ENCODE peak calls at places on chromosome 20, in nine cellular contexts. One of them, this sample, is unnamed.
A peak's percentile ranks its signal among the peaks of the same experiment; 100 is the strongest.

GRCh38 chr20:58713801-58714339 is 21.3 kb downstream of the NPEPL1 start:
- DNase-seq in cardiac fibroblast: no peak
- DNase-seq in right atrium auricular region: peak; percentile 42
- DNase-seq in stimulated activated CD8-positive, alpha-beta memory T cell treated with anti-CD3 and anti-CD28 coated beads, Interleukin-15, amount 100 ng/mL, for 4 hours: no peak
- DNase-seq in ascending aorta: no peak
- DNase-seq in CD4-positive, alpha-beta T cell: no peak
- DNase-seq in vagina: peak; percentile 74
- DNase-seq in adipocyte: no peak
- DNase-seq in astrocyte: no peak
- DNase-seq in this sample: no peak

GRCh38 chr20:41643504-41643938 is 25.3 kb upstream of the CHD6 start:
- DNase-seq in adipocyte: peak; percentile 63
- DNase-seq in vagina: no peak
- DNase-seq in right atrium auricular region: no peak
- DNase-seq in CD4-positive, alpha-beta T cell: no peak
- DNase-seq in ascending aorta: no peak
- DNase-seq in cardiac fibroblast: peak; percentile 73
- DNase-seq in stimulated activated CD8-positive, alpha-beta memory T cell treated with anti-CD3 and anti-CD28 coated beads, Interleukin-15, amount 100 ng/mL, for 4 hours: no peak
- DNase-seq in astrocyte: peak; percentile 84
- DNase-seq in this sample: peak; percentile 88

GRCh38 chr20:47809561-47809960 is 24.3 kb upstream of the SULF2 start:
- DNase-seq in astrocyte: peak; percentile 23
- DNase-seq in vagina: no peak
- DNase-seq in ascending aorta: no peak
- DNase-seq in cardiac fibroblast: no peak
- DNase-seq in right atrium auricular region: no peak
- DNase-seq in CD4-positive, alpha-beta T cell: no peak
- DNase-seq in adipocyte: no peak
- DNase-seq in stimulated activated CD8-positive, alpha-beta memory T cell treated with anti-CD3 and anti-CD28 coated beads, Interleukin-15, amount 100 ng/mL, for 4 hours: no peak
- DNase-seq in this sample: peak; percentile 24

GRCh38 chr20:46060301-46060881 is 29.4 kb downstream of the NCOA5 start:
- DNase-seq in CD4-positive, alpha-beta T cell: no peak
- DNase-seq in vagina: no peak
- DNase-seq in astrocyte: no peak
- DNase-seq in cardiac fibroblast: peak; percentile 16
- DNase-seq in right atrium auricular region: no peak
- DNase-seq in adipocyte: no peak
- DNase-seq in stimulated activated CD8-positive, alpha-beta memory T cell treated with anti-CD3 and anti-CD28 coated beads, Interleukin-15, amount 100 ng/mL, for 4 hours: no peak
- DNase-seq in ascending aorta: no peak
- DNase-seq in this sample: no peak

GRCh38 chr20:688809-689208 is 13.2 kb upstream of the SCRT2 start:
- DNase-seq in vagina: no peak
- DNase-seq in ascending aorta: no peak
- DNase-seq in right atrium auricular region: no peak
- DNase-seq in adipocyte: no peak
- DNase-seq in stimulated activated CD8-positive, alpha-beta memory T cell treated with anti-CD3 and anti-CD28 coated beads, Interleukin-15, amount 100 ng/mL, for 4 hours: no peak
- DNase-seq in astrocyte: no peak
- DNase-seq in cardiac fibroblast: no peak
- DNase-seq in CD4-positive, alpha-beta T cell: no peak
- DNase-seq in this sample: no peak

GRCh38 chr20:50226093-50226974 is 35.7 kb downstream of the CEBPB start:
- DNase-seq in CD4-positive, alpha-beta T cell: no peak
- DNase-seq in stimulated activated CD8-positive, alpha-beta memory T cell treated with anti-CD3 and anti-CD28 coated beads, Interleukin-15, amount 100 ng/mL, for 4 hours: peak; percentile 1
- DNase-seq in astrocyte: peak; percentile 58
- DNase-seq in ascending aorta: peak; percentile 47
- DNase-seq in right atrium auricular region: no peak
- DNase-seq in cardiac fibroblast: peak; percentile 46
- DNase-seq in vagina: no peak
- DNase-seq in adipocyte: peak; percentile 72
- DNase-seq in this sample: no peak

GRCh38 chr20:48278961-48279481 is 493.7 kb upstream of the SULF2 start:
- DNase-seq in stimulated activated CD8-positive, alpha-beta memory T cell treated with anti-CD3 and anti-CD28 coated beads, Interleukin-15, amount 100 ng/mL, for 4 hours: no peak
- DNase-seq in astrocyte: no peak
- DNase-seq in ascending aorta: no peak
- DNase-seq in CD4-positive, alpha-beta T cell: no peak
- DNase-seq in right atrium auricular region: no peak
- DNase-seq in vagina: no peak
- DNase-seq in cardiac fibroblast: peak; percentile 75
- DNase-seq in adipocyte: no peak
- DNase-seq in this sample: no peak

GRCh38 chr20:5171074-5171789 is 44.4 kb downstream of the CDS2 start:
- DNase-seq in right atrium auricular region: no peak
- DNase-seq in cardiac fibroblast: no peak
- DNase-seq in ascending aorta: no peak
- DNase-seq in stimulated activated CD8-positive, alpha-beta memory T cell treated with anti-CD3 and anti-CD28 coated beads, Interleukin-15, amount 100 ng/mL, for 4 hours: no peak
- DNase-seq in vagina: no peak
- DNase-seq in CD4-positive, alpha-beta T cell: no peak
- DNase-seq in astrocyte: no peak
- DNase-seq in adipocyte: no peak
- DNase-seq in this sample: no peak

GRCh38 chr20:41734506-41734945 is 116.3 kb upstream of the CHD6 start:
- DNase-seq in vagina: no peak
- DNase-seq in astrocyte: peak; percentile 1
- DNase-seq in right atrium auricular region: peak; percentile 59
- DNase-seq in adipocyte: peak; percentile 62
- DNase-seq in CD4-positive, alpha-beta T cell: no peak
- DNase-seq in ascending aorta: no peak
- DNase-seq in cardiac fibroblast: peak; percentile 61
- DNase-seq in stimulated activated CD8-positive, alpha-beta memory T cell treated with anti-CD3 and anti-CD28 coated beads, Interleukin-15, amount 100 ng/mL, for 4 hours: no peak
- DNase-seq in this sample: peak; percentile 17

GRCh38 chr20:2162125-2162822 is 60.6 kb downstream of the STK35 start:
- DNase-seq in cardiac fibroblast: peak; percentile 9
- DNase-seq in adipocyte: no peak
- DNase-seq in CD4-positive, alpha-beta T cell: no peak
- DNase-seq in astrocyte: no peak
- DNase-seq in stimulated activated CD8-positive, alpha-beta memory T cell treated with anti-CD3 and anti-CD28 coated beads, Interleukin-15, amount 100 ng/mL, for 4 hours: no peak
- DNase-seq in ascending aorta: no peak
- DNase-seq in vagina: no peak
- DNase-seq in right atrium auricular region: no peak
- DNase-seq in this sample: no peak

GRCh38 chr20:1632228-1632577 is 12.4 kb upstream of the SIRPB1 start:
- DNase-seq in ascending aorta: no peak
- DNase-seq in right atrium auricular region: no peak
- DNase-seq in CD4-positive, alpha-beta T cell: no peak
- DNase-seq in adipocyte: no peak
- DNase-seq in stimulated activated CD8-positive, alpha-beta memory T cell treated with anti-CD3 and anti-CD28 coated beads, Interleukin-15, amount 100 ng/mL, for 4 hours: no peak
- DNase-seq in vagina: no peak
- DNase-seq in cardiac fibroblast: no peak
- DNase-seq in astrocyte: no peak
- DNase-seq in this sample: no peak

GRCh38 chr20:23375827-23376226 is 13.8 kb downstream of the GZF1 start:
- DNase-seq in adipocyte: no peak
- DNase-seq in vagina: no peak
- DNase-seq in right atrium auricular region: no peak
- DNase-seq in ascending aorta: no peak
- DNase-seq in cardiac fibroblast: no peak
- DNase-seq in CD4-positive, alpha-beta T cell: no peak
- DNase-seq in astrocyte: no peak
- DNase-seq in stimulated activated CD8-positive, alpha-beta memory T cell treated with anti-CD3 and anti-CD28 coated beads, Interleukin-15, amount 100 ng/mL, for 4 hours: no peak
- DNase-seq in this sample: no peak

GRCh38 chr20:61520761-61521460 is 268.9 kb downstream of the CDH4 start:
- DNase-seq in stimulated activated CD8-positive, alpha-beta memory T cell treated with anti-CD3 and anti-CD28 coated beads, Interleukin-15, amount 100 ng/mL, for 4 hours: no peak
- DNase-seq in vagina: no peak
- DNase-seq in adipocyte: no peak
- DNase-seq in astrocyte: peak; percentile 88
- DNase-seq in ascending aorta: no peak
- DNase-seq in cardiac fibroblast: peak; percentile 61
- DNase-seq in CD4-positive, alpha-beta T cell: no peak
- DNase-seq in right atrium auricular region: no peak
- DNase-seq in this sample: no peak

GRCh38 chr20:44176833-44177533 is 10.0 kb downstream of the JPH2 start:
- DNase-seq in adipocyte: peak; percentile 63
- DNase-seq in ascending aorta: no peak
- DNase-seq in astrocyte: no peak
- DNase-seq in right atrium auricular region: no peak
- DNase-seq in stimulated activated CD8-positive, alpha-beta memory T cell treated with anti-CD3 and anti-CD28 coated beads, Interleukin-15, amount 100 ng/mL, for 4 hours: no peak
- DNase-seq in vagina: no peak
- DNase-seq in cardiac fibroblast: no peak
- DNase-seq in CD4-positive, alpha-beta T cell: no peak
- DNase-seq in this sample: no peak

GRCh38 chr20:43388267-43389081 is 69.2 kb upstream of the SRSF6 start:
- DNase-seq in ascending aorta: peak; percentile 8
- DNase-seq in astrocyte: peak; percentile 12
- DNase-seq in stimulated activated CD8-positive, alpha-beta memory T cell treated with anti-CD3 and anti-CD28 coated beads, Interleukin-15, amount 100 ng/mL, for 4 hours: no peak
- DNase-seq in right atrium auricular region: peak; percentile 68
- DNase-seq in adipocyte: peak; percentile 8
- DNase-seq in vagina: no peak
- DNase-seq in CD4-positive, alpha-beta T cell: no peak
- DNase-seq in cardiac fibroblast: peak; percentile 10
- DNase-seq in this sample: no peak

GRCh38 chr20:53736757-53737403 is 143.2 kb upstream of the ZNF217 start:
- DNase-seq in adipocyte: peak; percentile 77
- DNase-seq in cardiac fibroblast: peak; percentile 77
- DNase-seq in stimulated activated CD8-positive, alpha-beta memory T cell treated with anti-CD3 and anti-CD28 coated beads, Interleukin-15, amount 100 ng/mL, for 4 hours: no peak
- DNase-seq in CD4-positive, alpha-beta T cell: no peak
- DNase-seq in ascending aorta: no peak
- DNase-seq in astrocyte: peak; percentile 53
- DNase-seq in right atrium auricular region: no peak
- DNase-seq in vagina: no peak
- DNase-seq in this sample: no peak

This sample was measured in NCI-H226.